ENCODE peak calls at places on chromosomes 16 and 17, in six cellular contexts. One of them, this sample, is unnamed.
A peak's percentile ranks its signal among the peaks of the same experiment; 100 is the strongest.

GRCh38 chr17:66727634-66728570 is 107.0 kb upstream of the CACNG5 start:
- DNase-seq in neuronal stem cell: peak; percentile 36
- DNase-seq in astrocyte of the spinal cord: peak; percentile 52
- DNase-seq in thoracic aorta: no peak
- DNase-seq in H9: peak; percentile 90
- DNase-seq in NCI-H2081: peak; percentile 75
- DNase-seq in this sample: peak; percentile 79

GRCh38 chr16:67995423-67995822 is 3.9 kb downstream of the DPEP2 start:
- DNase-seq in H9: no peak
- DNase-seq in NCI-H2081: no peak
- DNase-seq in astrocyte of the spinal cord: no peak
- DNase-seq in thoracic aorta: no peak
- DNase-seq in neuronal stem cell: no peak
- DNase-seq in this sample: no peak

GRCh38 chr17:72233981-72234380 is 113.2 kb downstream of the SOX9 start:
- DNase-seq in thoracic aorta: no peak
- DNase-seq in neuronal stem cell: no peak
- DNase-seq in H9: no peak
- DNase-seq in astrocyte of the spinal cord: no peak
- DNase-seq in NCI-H2081: no peak
- DNase-seq in this sample: no peak

GRCh38 chr17:76585048-76585648 is 512 bp downstream of the ST6GALNAC2 start:
- DNase-seq in thoracic aorta: no peak
- DNase-seq in H9: peak; percentile 52
- DNase-seq in neuronal stem cell: peak; percentile 36
- DNase-seq in NCI-H2081: no peak
- DNase-seq in astrocyte of the spinal cord: no peak
- DNase-seq in this sample: peak; percentile 30

GRCh38 chr17:16288860-16289571 is 64.3 kb downstream of the CENPV start:
- DNase-seq in NCI-H2081: no peak
- DNase-seq in H9: no peak
- DNase-seq in neuronal stem cell: no peak
- DNase-seq in astrocyte of the spinal cord: no peak
- DNase-seq in thoracic aorta: no peak
- DNase-seq in this sample: no peak

GRCh38 chr16:51556694-51557327 is 405.7 kb upstream of the SALL1 start:
- DNase-seq in H9: no peak
- DNase-seq in thoracic aorta: no peak
- DNase-seq in neuronal stem cell: no peak
- DNase-seq in NCI-H2081: no peak
- DNase-seq in astrocyte of the spinal cord: peak; percentile 95
- DNase-seq in this sample: no peak

GRCh38 chr17:47201168-47201567 is 8.0 kb upstream of the MYL4 start:
- DNase-seq in H9: no peak
- DNase-seq in NCI-H2081: no peak
- DNase-seq in neuronal stem cell: no peak
- DNase-seq in astrocyte of the spinal cord: no peak
- DNase-seq in thoracic aorta: no peak
- DNase-seq in this sample: no peak

GRCh38 chr17:72539981-72540897 is 419.4 kb downstream of the SOX9 start:
- DNase-seq in H9: peak; percentile 91
- DNase-seq in astrocyte of the spinal cord: peak; percentile 72
- DNase-seq in NCI-H2081: peak; percentile 84
- DNase-seq in thoracic aorta: no peak
- DNase-seq in neuronal stem cell: peak; percentile 76
- DNase-seq in this sample: peak; percentile 94

GRCh38 chr17:77615672-77616242 is 342.7 kb upstream of the TNRC6C start:
- DNase-seq in NCI-H2081: no peak
- DNase-seq in neuronal stem cell: no peak
- DNase-seq in thoracic aorta: no peak
- DNase-seq in H9: no peak
- DNase-seq in astrocyte of the spinal cord: no peak
- DNase-seq in this sample: no peak

GRCh38 chr16:8963825-8964441 is at the start of gene USP7:
- DNase-seq in H9: peak; percentile 81
- DNase-seq in thoracic aorta: peak; percentile 80
- DNase-seq in NCI-H2081: peak; percentile 91
- DNase-seq in neuronal stem cell: peak; percentile 85
- DNase-seq in astrocyte of the spinal cord: peak; percentile 87
- DNase-seq in this sample: peak; percentile 92

GRCh38 chr16:49576173-49576494 is 202.5 kb downstream of the C16orf78 start:
- DNase-seq in H9: no peak
- DNase-seq in thoracic aorta: no peak
- DNase-seq in NCI-H2081: no peak
- DNase-seq in astrocyte of the spinal cord: no peak
- DNase-seq in neuronal stem cell: no peak
- DNase-seq in this sample: no peak

GRCh38 chr17:77571562-77571981 is 386.9 kb upstream of the TNRC6C start:
- DNase-seq in NCI-H2081: no peak
- DNase-seq in thoracic aorta: no peak
- DNase-seq in neuronal stem cell: no peak
- DNase-seq in astrocyte of the spinal cord: no peak
- DNase-seq in H9: no peak
- DNase-seq in this sample: no peak

GRCh38 chr17:44183024-44183423 is 3.7 kb upstream of the TMUB2 start:
- DNase-seq in neuronal stem cell: no peak
- DNase-seq in H9: no peak
- DNase-seq in thoracic aorta: no peak
- DNase-seq in NCI-H2081: no peak
- DNase-seq in astrocyte of the spinal cord: no peak
- DNase-seq in this sample: no peak